ENCODE peak calls at places on chromosomes 6 and 20, in nine cellular contexts. T is HepG2, A is sigmoid colon, X is SK-N-SH, N is GM12878, V is K562, E is stomach, K is transverse colon, B is suprapubic skin. Z is an unnamed sample.
A peak's percentile ranks its signal among the peaks of the same experiment; 100 is the strongest.

GRCh38 chr6:363909-364308 is 27.6 kb upstream of the IRF4 start:
- DNase-seq in T (no peak), A (peak; percentile 45), X (no peak), N (no peak), V (no peak), E (no peak), K (no peak), B (no peak), Z (no peak)

GRCh38 chr20:24389686-24390085 is 79.7 kb upstream of the SYNDIG1 start:
- DNase-seq in T (no peak), A (no peak), X (no peak), N (no peak), V (no peak), E (no peak), K (no peak), B (no peak), Z (peak; percentile 91)

GRCh38 chr6:75460636-75461035 is 33.0 kb downstream of the FILIP1 start:
- DNase-seq in T (no peak), A (no peak), X (no peak), N (no peak), V (no peak), E (no peak), K (no peak), B (no peak), Z (no peak)

GRCh38 chr6:137487947-137488735 is 6.1 kb downstream of the OLIG3 start:
- DNase-seq in T (no peak), A (no peak), X (peak; percentile 27), N (no peak), V (no peak), E (no peak), K (no peak), B (no peak), Z (peak; percentile 80)

GRCh38 chr6:81834141-81834621 is 81.7 kb upstream of the TENT5A start:
- DNase-seq in T (no peak), A (no peak), X (no peak), N (no peak), V (no peak), E (peak; percentile 41), K (peak; percentile 35), B (no peak), Z (no peak)

GRCh38 chr6:15090745-15091384 is 155.0 kb upstream of the JARID2 start:
- DNase-seq in T (no peak), A (no peak), X (no peak), N (no peak), V (no peak), E (no peak), K (no peak), B (no peak), Z (no peak)

GRCh38 chr6:106187424-106187982 is 101.4 kb downstream of the PRDM1 start:
- DNase-seq in T (no peak), A (no peak), X (no peak), N (no peak), V (no peak), E (no peak), K (no peak), B (no peak), Z (no peak)

GRCh38 chr20:46348231-46348803 is 40.0 kb upstream of the CDH22 start:
- DNase-seq in T (no peak), A (no peak), X (no peak), N (no peak), V (peak; percentile 31), E (no peak), K (no peak), B (no peak), Z (no peak)

DNA sequence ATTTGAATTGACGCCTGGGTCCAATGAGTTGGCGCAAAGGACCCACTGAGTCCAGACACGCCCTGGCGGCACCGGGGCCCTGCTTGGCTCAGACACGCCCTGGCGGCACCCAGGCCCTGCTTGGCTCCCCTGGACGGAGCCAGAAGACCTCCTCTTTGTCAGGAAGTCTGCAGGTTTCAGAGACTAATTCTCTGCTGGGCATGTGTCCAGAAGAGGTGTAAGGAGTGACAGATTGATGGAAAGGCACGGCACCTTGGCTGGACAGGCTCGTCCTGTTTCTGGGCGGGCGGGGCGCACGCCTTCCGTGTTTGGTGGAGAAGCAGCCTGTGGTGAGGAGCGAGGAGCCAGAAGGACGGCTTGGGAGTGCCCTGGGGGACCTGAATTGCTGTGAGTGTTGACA is 23.0 kb upstream of the DACT2 start:
- DNase-seq in T (no peak), A (no peak), X (no peak), N (no peak), V (no peak), E (no peak), K (peak; percentile 84), B (no peak), Z (no peak)
- TF ChIP-seq POLR2AphosphoS5 in T (no peak), A (no peak), X (no peak), N (no peak), V (no peak), E (no peak), K (no peak), B (no peak), Z (no peak)

DNA sequence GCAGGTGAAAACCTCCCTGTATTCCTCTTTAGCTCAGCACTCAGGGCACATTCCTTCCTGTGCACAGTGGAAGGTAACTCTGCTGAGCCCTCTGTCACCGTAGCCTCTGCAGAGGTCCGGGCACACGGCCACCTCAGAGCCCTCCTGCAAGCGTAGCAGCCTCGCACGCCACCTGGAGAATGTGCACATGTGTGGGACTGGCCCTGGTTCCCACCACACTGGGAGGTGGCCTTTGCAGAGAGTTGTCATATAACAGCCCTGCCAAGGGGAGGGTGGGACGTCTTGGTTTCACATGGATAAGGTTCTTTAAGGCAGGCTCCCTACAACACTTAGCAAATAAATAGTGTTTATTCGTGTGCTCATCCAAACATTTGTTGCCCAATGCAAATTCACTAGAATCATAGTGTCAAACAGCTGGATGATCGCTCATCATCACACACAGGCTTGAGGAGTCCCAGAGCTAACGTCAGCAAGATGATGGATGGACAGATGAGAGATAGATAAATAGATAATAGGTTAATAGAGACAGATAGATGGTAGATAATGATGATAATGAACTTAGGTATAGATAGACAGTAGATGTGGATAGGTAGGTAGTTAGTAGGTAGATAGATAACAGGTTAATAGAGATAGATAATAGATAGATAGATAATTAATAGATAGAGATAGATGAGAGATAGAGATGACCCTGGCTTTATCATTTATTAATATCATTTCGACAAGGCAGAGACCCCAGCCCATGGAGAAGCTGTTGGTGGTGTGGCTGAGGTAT is 32.1 kb upstream of the AFDN start:
- DNase-seq in T (no peak), A (no peak), X (no peak), N (no peak), V (no peak), E (no peak), K (no peak), B (no peak), Z (peak; percentile 64)
- TF ChIP-seq EP300 in T (no peak), A (no peak), X (no peak), N (no peak), V (no peak), E (no peak), K (no peak), B (no peak), Z (no peak)

GRCh38 chr6:47453372-47453936 is 24.1 kb upstream of the CD2AP start:
- DNase-seq in T (no peak), A (no peak), X (no peak), N (no peak), V (no peak), E (no peak), K (no peak), B (no peak), Z (no peak)

GRCh38 chr6:47452899-47453298 is 24.7 kb upstream of the CD2AP start:
- DNase-seq in T (no peak), A (no peak), X (no peak), N (no peak), V (no peak), E (no peak), K (no peak), B (no peak), Z (no peak)

GRCh38 chr6:47447726-47448125 is 29.9 kb upstream of the CD2AP start:
- DNase-seq in T (no peak), A (no peak), X (no peak), N (no peak), V (no peak), E (no peak), K (no peak), B (no peak), Z (no peak)

GRCh38 chr6:47454713-47455396 is 22.7 kb upstream of the CD2AP start:
- DNase-seq in T (no peak), A (no peak), X (no peak), N (no peak), V (no peak), E (no peak), K (no peak), B (no peak), Z (no peak)

DNA sequence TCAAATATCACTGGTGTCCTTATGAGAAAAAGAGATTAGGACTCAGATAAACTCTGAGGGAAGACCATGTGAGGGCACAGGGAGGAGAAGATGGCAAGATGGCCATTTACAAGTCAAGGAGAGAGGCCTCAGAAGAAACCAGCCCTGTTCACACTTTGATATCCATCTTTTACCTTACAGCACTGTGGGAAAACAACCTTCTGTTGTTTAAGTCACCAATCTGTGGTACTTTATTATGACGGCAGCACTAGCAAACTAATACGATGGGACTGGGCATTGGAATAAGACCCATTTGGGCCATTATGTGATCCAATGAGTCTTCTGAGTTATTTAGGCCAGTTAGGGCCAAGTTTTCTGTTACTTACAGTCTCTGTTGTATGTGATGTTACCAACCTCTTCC is 26.4 kb upstream of the CD2AP start:
- DNase-seq in T (no peak), A (no peak), X (no peak), N (no peak), V (no peak), E (no peak), K (no peak), B (no peak), Z (no peak)
- TF ChIP-seq POLR2AphosphoS5 in T (no peak), A (no peak), X (no peak), N (no peak), V (no peak), E (no peak), K (no peak), B (no peak), Z (no peak)

GRCh38 chr20:58227391-58228102 is 906 bp downstream of the ANKRD60 start:
- DNase-seq in T (no peak), A (peak; percentile 43), X (no peak), N (no peak), V (no peak), E (no peak), K (no peak), B (no peak), Z (no peak)

GRCh38 chr20:58229198-58229802 is 847 bp upstream of the ANKRD60 start:
- DNase-seq in T (no peak), A (peak; percentile 26), X (no peak), N (no peak), V (no peak), E (no peak), K (no peak), B (no peak), Z (no peak)

GRCh38 chr20:58225490-58226200 is 2.8 kb downstream of the ANKRD60 start:
- DNase-seq in T (no peak), A (peak; percentile 30), X (no peak), N (no peak), V (no peak), E (no peak), K (no peak), B (no peak), Z (no peak)

GRCh38 chr20:58228103-58228483 is 360 bp downstream of the ANKRD60 start:
- DNase-seq in T (no peak), A (peak; percentile 60), X (no peak), N (no peak), V (no peak), E (no peak), K (no peak), B (no peak), Z (no peak)

DNA sequence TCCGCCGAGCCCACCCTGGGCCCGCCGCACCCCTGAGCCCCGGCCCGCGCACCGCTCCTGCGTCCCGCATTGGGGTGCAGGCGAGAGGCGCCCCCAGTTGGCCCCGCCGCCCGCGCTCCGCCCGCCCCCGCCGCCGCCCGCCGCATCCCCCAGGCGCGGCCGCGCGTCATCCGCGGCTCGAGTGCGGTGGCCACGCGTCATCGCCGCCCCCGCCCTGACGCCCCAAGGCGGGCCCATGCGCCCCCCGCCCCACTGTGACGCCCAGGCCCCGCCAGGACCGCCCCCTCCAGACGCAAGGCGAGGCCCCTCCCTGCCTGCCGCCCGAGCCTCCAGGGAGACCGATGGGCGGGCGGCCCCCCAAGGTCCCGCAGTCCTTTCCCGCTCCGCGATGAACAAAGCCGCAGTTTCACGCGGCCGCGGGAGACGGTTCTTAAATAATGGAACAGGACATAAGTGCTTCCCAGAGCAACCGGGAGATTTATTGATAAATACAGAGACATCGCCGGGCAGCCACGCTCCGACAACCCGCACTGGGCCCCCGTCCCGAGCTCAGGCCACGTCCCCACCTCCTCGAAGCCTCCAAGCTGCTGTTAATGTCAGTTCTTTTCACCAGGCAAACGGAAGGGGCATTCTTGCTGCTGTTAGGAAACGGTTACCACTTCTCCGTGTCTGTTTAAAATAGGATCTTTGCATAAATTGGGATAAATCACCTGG is at the start of gene ANKRD60:
- DNase-seq in T (no peak), A (peak; percentile 59), X (peak; percentile 92), N (no peak), V (peak; percentile 77), E (no peak), K (no peak), B (no peak), Z (no peak)
- TF ChIP-seq EP300 in T (no peak), A (no peak), X (no peak), N (no peak), V (no peak), E (no peak), K (no peak), B (no peak), Z (no peak)